ENCODE peak calls at places on chromosomes 7 and 10, in seven cellular contexts. H, E, W, I, L, F and Y are unnamed samples.
A peak's percentile ranks its signal among the peaks of the same experiment; 100 is the strongest.

GRCh38 chr7:26062240-26062603 is 89.8 kb upstream of the NFE2L3 start:
- DNase-seq in I (no peak), F (no peak), H (no peak), E (no peak), L (no peak), W (no peak), Y (no peak)

GRCh38 chr7:5636914-5637313 is 144.5 kb downstream of the RNF216 start:
- DNase-seq in I (no peak), F (peak; percentile 66), E (no peak), L (peak; percentile 97), W (no peak), H (peak; percentile 74), Y (peak; percentile 60)

GRCh38 chr7:45980181-45980905 is 59.3 kb upstream of the IGFBP3 start:
- DNase-seq in F (no peak), I (no peak), W (no peak), E (no peak), L (peak; percentile 83), H (no peak), Y (no peak)

GRCh38 chr10:17228081-17229015 is at the start of gene VIM:
- DNase-seq in F (peak; percentile 97), W (peak; percentile 93), I (peak; percentile 87), L (peak; percentile 100), E (peak; percentile 48), H (peak; percentile 90), Y (peak; percentile 88)

GRCh38 chr7:98423043-98423442 is 22.2 kb upstream of the BAIAP2L1 start:
- DNase-seq in L (peak; percentile 41), H (peak; percentile 35), I (no peak), W (no peak), E (peak; percentile 40), F (peak; percentile 9), Y (no peak)

GRCh38 chr10:31213959-31214358 is 105.1 kb upstream of the ZEB1 start:
- DNase-seq in W (no peak), I (no peak), E (no peak), F (no peak), H (no peak), L (no peak), Y (no peak)

GRCh38 chr10:126277177-126277576 is 111.1 kb downstream of the ADAM12 start:
- DNase-seq in I (peak; percentile 18), F (no peak), E (no peak), W (no peak), H (no peak), L (no peak), Y (no peak)

GRCh38 chr10:124243702-124244121 is 150.3 kb upstream of the CHST15 start:
- DNase-seq in E (no peak), H (no peak), L (no peak), W (no peak), F (no peak), I (no peak), Y (no peak)

GRCh38 chr10:30988831-30989458 is 42.7 kb downstream of the ZNF438 start:
- DNase-seq in L (no peak), H (no peak), F (no peak), W (no peak), E (no peak), I (no peak), Y (no peak)

GRCh38 chr10:109866168-109866994 is 56.9 kb downstream of the XPNPEP1 start:
- DNase-seq in E (peak; percentile 11), H (peak; percentile 25), F (no peak), I (no peak), W (no peak), L (peak; percentile 23), Y (peak; percentile 52)

GRCh38 chr7:38222481-38223096 is 44.5 kb downstream of the STARD3NL start:
- DNase-seq in H (peak; percentile 74), W (no peak), L (peak; percentile 64), E (peak; percentile 63), F (peak; percentile 50), I (peak; percentile 35), Y (no peak)

GRCh38 chr7:157139142-157140117 is 704 bp downstream of the UBE3C start:
- DNase-seq in E (peak; percentile 77), L (peak; percentile 80), H (peak; percentile 60), I (peak; percentile 15), W (peak; percentile 80), F (no peak), Y (peak; percentile 42)

GRCh38 chr7:34497153-34497777 is 160.8 kb upstream of the NPSR1 start:
- DNase-seq in W (no peak), E (no peak), L (peak; percentile 8), F (no peak), I (no peak), H (no peak), Y (no peak)

GRCh38 chr10:126392068-126392467 is 3.8 kb upstream of the ADAM12 start:
- DNase-seq in W (no peak), L (no peak), H (no peak), I (no peak), E (no peak), F (no peak), Y (no peak)

GRCh38 chr7:29239638-29240037 is 45.1 kb downstream of the CHN2 start:
- DNase-seq in F (no peak), L (peak; percentile 9), H (no peak), W (no peak), I (no peak), E (no peak), Y (no peak)

GRCh38 chr7:2855386-2855785 is 11.3 kb upstream of the GNA12 start:
- DNase-seq in I (no peak), L (no peak), W (no peak), F (peak; percentile 25), H (no peak), E (no peak), Y (no peak)

GRCh38 chr10:17116193-17116592 is 13.4 kb downstream of the CUBN start:
- DNase-seq in I (no peak), F (no peak), L (no peak), W (no peak), E (no peak), H (no peak), Y (no peak)

GRCh38 chr10:63365976-63366765 is 99.6 kb downstream of the JMJD1C start:
- DNase-seq in L (peak; percentile 66), E (no peak), H (no peak), F (no peak), I (peak; percentile 4), W (no peak), Y (no peak)

GRCh38 chr10:98193030-98193429 is 58.6 kb downstream of the R3HCC1L start:
- DNase-seq in F (no peak), L (no peak), E (no peak), I (no peak), H (no peak), W (no peak), Y (no peak)

GRCh38 chr7:102295346-102296178 is 8.9 kb downstream of the SH2B2 start:
- DNase-seq in H (no peak), F (no peak), E (no peak), W (no peak), L (no peak), I (no peak), Y (no peak)

GRCh38 chr7:138832966-138833365 is 35.0 kb upstream of the ATP6V0A4 start:
- DNase-seq in E (no peak), F (no peak), W (no peak), I (no peak), H (no peak), L (no peak), Y (no peak)

GRCh38 chr7:3636131-3636860 is 335.2 kb downstream of the SDK1 start:
- DNase-seq in W (no peak), E (no peak), L (no peak), F (no peak), I (no peak), H (no peak), Y (no peak)

GRCh38 chr7:106425017-106425719 is 140.4 kb upstream of the NAMPT start:
- DNase-seq in W (no peak), F (peak; percentile 99), I (no peak), E (no peak), L (peak; percentile 98), H (peak; percentile 88), Y (peak; percentile 44)

GRCh38 chr7:24404315-24404714 is 120.3 kb downstream of the NPY start:
- DNase-seq in L (no peak), W (no peak), H (no peak), E (no peak), I (no peak), F (no peak), Y (no peak)
- H3K4me1 ChIP-seq in L (no peaks in the 10 kb centered on the region), W (peaks cover 5% of the 10 kb centered on the region), H (no peaks in the 10 kb centered on the region), E (no peaks in the 10 kb centered on the region), I (no peaks in the 10 kb centered on the region), F (peaks cover 17% of the 10 kb centered on the region), Y (no peaks in the 10 kb centered on the region)

DNA sequence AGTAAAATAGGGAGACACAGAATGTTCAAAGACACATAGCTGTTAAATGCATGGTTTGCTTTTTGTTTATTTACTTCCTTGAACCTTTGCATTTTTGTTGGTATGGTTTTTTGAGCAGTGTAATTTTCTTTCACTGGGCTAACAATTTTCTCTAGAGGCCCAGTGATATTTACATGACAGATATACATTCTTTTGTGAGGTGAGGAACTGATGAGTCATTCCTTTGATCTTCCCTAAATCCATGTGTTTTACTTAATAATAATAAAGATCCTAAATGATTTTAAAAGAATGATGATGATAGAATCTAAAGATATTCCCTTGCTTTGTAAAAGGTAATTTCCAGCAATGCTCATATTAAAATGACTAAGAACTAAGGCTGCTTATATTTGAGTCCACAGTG is 188.5 kb upstream of the ANK3 start:
- DNase-seq in F (peak; percentile 11), L (no peak), H (no peak), E (no peak), W (no peak), I (no peak), Y (no peak)
- H3K4me3 ChIP-seq in F (no peak overlapping the region), L (no peak overlapping the region), H (no peak overlapping the region), E (no peak overlapping the region), W (no peak overlapping the region), I (no peak overlapping the region), Y (no peak overlapping the region)

DNA sequence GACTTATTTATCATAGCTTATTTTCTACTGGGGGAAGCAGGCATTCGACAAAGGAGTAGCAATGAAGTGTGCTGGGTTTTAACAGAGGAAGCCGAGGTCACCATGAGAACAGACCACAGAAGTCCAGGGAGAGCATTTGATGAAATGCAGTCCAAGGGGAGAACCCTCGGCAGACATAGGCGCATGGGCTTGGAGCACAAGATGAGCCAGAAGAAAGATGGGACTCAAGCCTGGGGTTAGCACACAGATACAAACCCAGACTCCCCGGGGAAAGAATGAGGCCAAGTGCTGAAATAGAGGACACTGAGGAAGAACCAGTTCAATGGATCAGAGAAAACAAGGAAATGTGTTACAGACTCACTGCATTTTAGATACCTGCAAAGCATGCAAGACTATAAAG is 209.5 kb downstream of the FAM107B start:
- DNase-seq in W (no peak), L (no peak), I (no peak), H (no peak), F (no peak), E (no peak), Y (no peak)
- H3K4me1 ChIP-seq in W (peaks cover 88% of the 10 kb centered on the region), L (no peaks in the 10 kb centered on the region), I (peaks cover 3% of the 10 kb centered on the region), H (peaks cover 9% of the 10 kb centered on the region), F (peaks cover 3% of the 10 kb centered on the region), E (peaks cover 68% of the 10 kb centered on the region), Y (peaks cover 3% of the 10 kb centered on the region)

GRCh38 chr7:7920056-7920455 is 48.5 kb upstream of the GLCCI1 start:
- DNase-seq in H (no peak), F (no peak), W (no peak), L (no peak), I (no peak), E (peak; percentile 22), Y (no peak)

GRCh38 chr7:7919449-7919945 is 49.1 kb upstream of the GLCCI1 start:
- DNase-seq in I (no peak), H (no peak), W (no peak), F (no peak), L (no peak), E (no peak), Y (no peak)

GRCh38 chr7:7918736-7919448 is 49.7 kb upstream of the GLCCI1 start:
- DNase-seq in L (no peak), H (no peak), I (no peak), W (no peak), E (peak; percentile 17), F (no peak), Y (no peak)

GRCh38 chr7:7921830-7922229 is 46.8 kb upstream of the GLCCI1 start:
- DNase-seq in E (peak; percentile 56), W (no peak), F (no peak), H (no peak), L (no peak), I (no peak), Y (no peak)

GRCh38 chr7:7920481-7920880 is 48.1 kb upstream of the GLCCI1 start:
- DNase-seq in F (peak; percentile 52), W (no peak), L (no peak), E (peak; percentile 94), H (no peak), I (no peak), Y (no peak)
- H3K4me3 ChIP-seq in F (no peak overlapping the region), W (no peak overlapping the region), L (no peak overlapping the region), E (peak overlapping the region; percentile 48), H (no peak overlapping the region), I (no peak overlapping the region), Y (no peak overlapping the region)